ENCODE peak calls at places on chromosomes 2 and 18, in five cellular contexts. K is H1, Q is NT2/D1, G is HepG2, U is GM12878. H is an unnamed sample.

GRCh38 chr18:79554321-79554720 is 125.3 kb upstream of the CTDP1 start:
- DNase-seq in G (no peak), U (no peak), K (no peak), Q (no peak), H (no peak)

GRCh38 chr18:25230658-25231326 is 121.2 kb downstream of the ZNF521 start:
- DNase-seq in U (no peak), K (no peak), Q (no peak), G (no peak), H (no peak)

GRCh38 chr2:23940262-23940975 is at the start of gene UBXN2A:
- DNase-seq in U (no peak), K (no peak), G (peak), Q (peak), H (peak)

GRCh38 chr2:1032030-1032429 is 81.4 kb downstream of the SNTG2 start:
- DNase-seq in G (no peak), K (no peak), U (no peak), Q (no peak), H (no peak)

GRCh38 chr18:74963820-74964446 is 245.0 kb downstream of the PTGR3 start:
- DNase-seq in K (peak), G (peak), U (no peak), Q (peak), H (peak)

GRCh38 chr2:85783796-85784195 is 30.0 kb downstream of the ATOH8 start:
- DNase-seq in U (no peak), G (no peak), K (no peak), Q (no peak), H (no peak)

GRCh38 chr2:207879536-207879935 is 109.8 kb upstream of the FZD5 start:
- DNase-seq in U (no peak), Q (no peak), K (no peak), G (peak), H (no peak)

GRCh38 chr2:211351998-211352397 is 795.6 kb downstream of the CPS1 start:
- DNase-seq in Q (no peak), K (no peak), U (no peak), G (no peak), H (no peak)

GRCh38 chr2:9739508-9739907 is 103.8 kb upstream of the TAF1B start:
- DNase-seq in U (no peak), Q (no peak), K (no peak), G (no peak), H (no peak)

GRCh38 chr2:158890296-158890905 is 78.0 kb upstream of the TANC1 start:
- DNase-seq in G (no peak), Q (no peak), U (no peak), K (no peak), H (no peak)

GRCh38 chr18:74303936-74304335 is 11.7 kb upstream of the C18orf63 start:
- DNase-seq in Q (no peak), G (no peak), K (no peak), U (no peak), H (no peak)

GRCh38 chr2:156182132-156182531 is 150.4 kb downstream of the NR4A2 start:
- DNase-seq in U (no peak), Q (no peak), K (no peak), G (peak), H (no peak)

DNA sequence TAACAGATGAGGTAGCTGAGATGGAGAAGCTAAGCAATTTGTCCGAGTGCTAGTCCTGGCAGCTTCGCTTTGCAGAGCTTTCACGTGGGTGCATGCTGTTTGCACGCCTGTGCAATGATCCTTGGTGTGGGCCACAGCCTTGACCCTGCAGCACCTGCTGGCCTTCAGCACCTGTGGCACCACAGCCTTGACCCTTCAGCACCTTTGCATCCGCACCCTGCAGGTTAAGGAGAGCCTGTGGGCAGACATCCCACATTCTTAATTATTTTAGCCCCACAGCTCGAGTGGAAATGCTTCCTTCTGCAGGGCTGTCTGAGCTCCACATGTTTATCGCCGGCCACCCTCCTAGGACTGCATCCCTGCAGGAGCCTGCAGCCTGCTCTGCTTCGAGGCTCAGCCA is 19.3 kb downstream of the NCK2 start:
- DNase-seq in U (no peak), Q (no peak), G (no peak), K (no peak), H (no peak)
- TF ChIP-seq SUZ12 in U (no peak), Q (no peak), G (no peak), K (no peak), H (no peak)

GRCh38 chr2:128378231-128379020 is 59.8 kb upstream of the HS6ST1 start:
- DNase-seq in Q (no peak), U (no peak), G (no peak), K (no peak), H (no peak)
- TF ChIP-seq SUZ12 in Q (no peak), U (no peak), G (no peak), K (no peak), H (no peak)

GRCh38 chr2:14132386-14132785 is 500.1 kb upstream of the LRATD1 start:
- DNase-seq in Q (no peak), U (no peak), G (no peak), K (no peak), H (no peak)

GRCh38 chr2:14137643-14138042 is 494.9 kb upstream of the LRATD1 start:
- DNase-seq in U (no peak), K (peak), Q (peak), G (no peak), H (peak)

GRCh38 chr2:14140009-14140408 is 492.5 kb upstream of the LRATD1 start:
- DNase-seq in U (no peak), K (no peak), Q (no peak), G (no peak), H (no peak)

GRCh38 chr2:14136030-14136429 is 496.5 kb upstream of the LRATD1 start:
- DNase-seq in Q (no peak), U (no peak), G (no peak), K (no peak), H (no peak)

DNA sequence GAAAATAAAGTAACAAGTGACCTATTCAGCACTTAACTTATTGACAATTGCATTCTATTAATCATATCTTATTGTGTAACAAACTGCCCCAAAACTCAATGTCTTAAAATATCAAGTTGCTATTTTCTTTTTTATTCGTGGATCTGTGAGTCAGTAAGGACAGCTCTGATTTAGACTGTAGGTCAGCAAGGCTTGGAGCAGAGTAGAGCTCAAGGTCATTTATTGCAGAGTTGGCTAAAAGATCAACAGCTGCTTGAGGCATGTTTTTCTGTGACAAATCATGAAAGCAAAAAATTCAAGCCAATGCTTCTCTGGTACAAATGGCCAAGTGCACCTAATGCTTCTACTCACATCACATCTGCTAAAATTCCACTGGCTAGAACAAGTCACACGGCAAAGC is 497.8 kb upstream of the LRATD1 start:
- DNase-seq in U (no peak), Q (no peak), G (no peak), K (no peak), H (no peak)
- TF ChIP-seq SUZ12 in U (no peak), Q (no peak), G (no peak), K (no peak), H (no peak)

GRCh38 chr18:46167971-46168370 is 63.8 kb downstream of the HAUS1 start:
- DNase-seq in U (peak), K (no peak), G (no peak), Q (no peak), H (no peak)

GRCh38 chr18:46173393-46174316 is 69.5 kb downstream of the HAUS1 start:
- DNase-seq in K (peak), U (peak), Q (peak), G (peak), H (peak)

GRCh38 chr18:46171331-46171730 is 67.1 kb downstream of the HAUS1 start:
- DNase-seq in U (no peak), K (no peak), Q (no peak), G (no peak), H (no peak)

GRCh38 chr18:46166261-46166970 is 62.2 kb downstream of the HAUS1 start:
- DNase-seq in U (no peak), G (no peak), K (no peak), Q (no peak), H (no peak)

DNA sequence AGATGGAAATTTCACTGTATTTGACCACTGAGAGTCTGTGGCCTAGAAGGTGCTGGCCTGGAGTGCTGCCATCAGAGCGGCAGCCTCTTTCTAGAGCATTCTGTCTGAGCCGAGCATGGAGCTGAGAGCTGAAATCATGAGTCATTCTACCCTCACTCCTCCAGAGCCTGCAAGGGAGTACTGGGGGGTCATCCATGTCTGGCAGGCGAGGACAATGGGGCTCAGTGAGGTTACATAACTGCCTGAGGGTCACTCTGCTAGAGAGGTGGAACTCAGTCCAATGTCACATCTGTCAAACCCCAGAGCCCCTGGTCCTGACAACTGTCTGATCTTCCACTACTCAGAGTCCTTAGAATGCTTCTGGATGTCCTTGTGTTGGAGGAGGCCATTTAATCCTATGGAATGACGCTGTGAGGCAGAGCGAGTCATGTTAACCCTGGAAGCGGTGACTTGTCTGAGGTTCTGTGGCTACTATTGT is 65.3 kb downstream of the HAUS1 start:
- DNase-seq in U (no peak), G (peak), Q (no peak), K (no peak), H (no peak)
- TF ChIP-seq SUZ12 in U (no peak), G (no peak), Q (no peak), K (no peak), H (no peak)

DNA sequence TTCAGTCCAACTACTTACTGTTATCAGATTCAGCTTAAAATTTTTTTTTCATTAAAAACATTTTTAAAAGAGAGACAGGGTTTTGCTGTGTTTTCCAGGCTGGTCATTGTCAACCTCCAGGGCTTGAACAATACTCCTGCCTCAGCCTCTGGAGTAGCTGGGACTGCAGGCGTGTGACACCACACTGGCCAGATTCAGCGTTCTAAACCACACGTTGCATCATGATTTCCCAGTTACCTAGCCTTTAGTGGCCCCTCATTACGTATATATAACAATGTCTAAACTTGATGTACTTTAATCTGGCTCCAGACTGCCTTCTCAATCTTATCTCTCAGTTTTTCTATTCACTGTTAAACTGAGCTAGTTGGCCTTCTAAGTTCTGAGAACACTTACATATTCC is 89.6 kb downstream of the COMMD1 start:
- DNase-seq in K (no peak), Q (no peak), U (no peak), G (no peak), H (no peak)
- TF ChIP-seq SUZ12 in K (no peak), Q (no peak), U (no peak), G (no peak), H (no peak)

GRCh38 chr2:3493610-3493997 is 25.7 kb downstream of the ADI1 start:
- DNase-seq in G (peak), U (no peak), K (peak), Q (no peak), H (peak)

GRCh38 chr2:3494984-3495666 is 24.2 kb downstream of the ADI1 start:
- DNase-seq in K (no peak), Q (no peak), U (no peak), G (no peak), H (no peak)

GRCh38 chr2:3491306-3491705 is 28.0 kb downstream of the ADI1 start:
- DNase-seq in K (no peak), G (no peak), Q (no peak), U (no peak), H (no peak)

GRCh38 chr2:3491716-3492474 is 27.4 kb downstream of the ADI1 start:
- DNase-seq in G (no peak), K (no peak), Q (no peak), U (no peak), H (no peak)

GRCh38 chr2:3492951-3493609 is 26.3 kb downstream of the ADI1 start:
- DNase-seq in U (no peak), K (no peak), G (peak), Q (no peak), H (no peak)
- TF ChIP-seq SUZ12 in U (no peak), K (no peak), G (no peak), Q (no peak), H (no peak)

DNA sequence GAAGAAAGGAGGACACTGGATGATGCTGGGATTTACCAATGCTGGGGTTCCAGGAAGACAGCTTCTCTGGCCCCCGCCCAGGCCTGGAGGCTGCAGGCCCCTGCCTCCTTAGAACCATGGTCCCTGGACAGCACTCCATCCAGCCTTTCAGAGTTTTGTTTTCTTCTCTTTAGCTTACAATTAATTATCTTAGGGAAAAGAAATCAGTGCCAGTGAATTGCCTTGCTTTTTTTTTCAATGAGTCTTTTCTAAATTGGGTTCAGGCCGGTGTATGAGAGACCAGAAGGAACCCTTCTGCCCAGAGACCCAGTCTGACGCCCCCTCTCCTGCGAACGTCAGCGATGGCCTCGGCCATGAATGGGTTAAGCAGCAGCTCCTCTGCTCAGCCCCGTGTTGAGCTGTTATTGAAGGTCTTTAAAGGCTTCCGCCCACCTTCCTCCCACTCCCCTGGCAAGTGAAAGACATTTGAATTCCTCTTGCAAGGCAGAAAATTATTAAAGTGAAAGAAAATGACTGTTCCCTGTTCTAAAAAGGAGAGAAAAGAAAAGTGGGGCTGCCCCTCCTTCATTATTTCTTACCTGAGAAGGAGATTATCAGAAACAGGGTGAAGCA is 65.7 kb upstream of the CHMP1B start:
- DNase-seq in U (no peak), Q (no peak), G (no peak), K (no peak), H (no peak)
- TF ChIP-seq SUZ12 in U (no peak), Q (no peak), G (no peak), K (no peak), H (no peak)